ENCODE peak calls at places on chromosomes 2 and 18, in six cellular contexts. C is hippocampal formation; D is activated effector memory CD4-positive, alpha-beta T cell treated with Interleukin-2 at 50 U/mL for 16 hours; Z is effector memory CD8-positive, alpha-beta T cell; V is stromal cell of bone marrow; Q is RPMI7951. S is an unnamed sample.

GRCh38 chr2:240553956-240554480 is 3.8 kb downstream of the ANKMY1 start:
- DNase-seq in Q (no peak), V (no peak), Z (no peak), C (no peak), D (no peak), S (no peak)

GRCh38 chr18:8416212-8417019 is 192.8 kb upstream of the RAB12 start:
- DNase-seq in C (no peak), V (no peak), D (no peak), Z (no peak), Q (peak; percentile 48), S (no peak)

GRCh38 chr2:217732995-217733394 is 269.8 kb downstream of the TNS1 start:
- DNase-seq in Z (no peak), V (peak; percentile 50), C (no peak), D (no peak), Q (peak; percentile 45), S (no peak)

GRCh38 chr2:217142649-217143266 is 282.9 kb upstream of the TNP1 start:
- DNase-seq in Q (peak; percentile 37), D (no peak), Z (no peak), V (no peak), C (no peak), S (no peak)

GRCh38 chr18:36089001-36089400 is 21.6 kb upstream of the RPRD1A start:
- DNase-seq in V (no peak), C (no peak), D (no peak), Q (no peak), Z (no peak), S (no peak)

GRCh38 chr2:174344716-174345472 is 10.1 kb downstream of the SP9 start:
- DNase-seq in Z (no peak), Q (peak; percentile 41), C (no peak), V (no peak), D (no peak), S (no peak)

GRCh38 chr2:96359310-96359709 is 23.7 kb downstream of the NCAPH start:
- DNase-seq in Q (no peak), C (peak; percentile 75), D (peak; percentile 28), V (no peak), Z (peak; percentile 28), S (peak; percentile 36)

GRCh38 chr2:234951386-234952269 is at the start of gene SH3BP4:
- DNase-seq in V (no peak), Q (peak; percentile 83), Z (no peak), C (peak; percentile 85), D (no peak), S (no peak)

GRCh38 chr18:48297139-48297538 is 112.0 kb downstream of the ZBTB7C start:
- DNase-seq in Q (no peak), D (no peak), Z (no peak), C (no peak), V (no peak), S (no peak)

GRCh38 chr2:237471457-237472186 is 15.4 kb upstream of the MLPH start:
- DNase-seq in V (no peak), Q (peak; percentile 70), C (no peak), Z (peak; percentile 11), D (no peak), S (peak; percentile 13)

GRCh38 chr2:134070281-134070731 is 183.6 kb upstream of the MGAT5 start:
- DNase-seq in Q (peak; percentile 76), Z (no peak), V (peak; percentile 35), C (no peak), D (no peak), S (no peak)

GRCh38 chr18:60044290-60045006 is 144.7 kb downstream of the PMAIP1 start:
- DNase-seq in C (no peak), Q (peak; percentile 56), D (no peak), V (no peak), Z (no peak), S (no peak)

GRCh38 chr2:190354003-190354690 is 10.8 kb downstream of the INPP1 start:
- DNase-seq in Q (no peak), C (no peak), Z (no peak), V (no peak), D (no peak), S (no peak)

GRCh38 chr18:2856499-2856898 is 9.7 kb downstream of the EMILIN2 start:
- DNase-seq in C (no peak), V (no peak), Q (no peak), D (no peak), Z (no peak), S (peak; percentile 18)

GRCh38 chr18:79577451-79578395 is 101.9 kb upstream of the CTDP1 start:
- DNase-seq in D (no peak), Z (no peak), C (no peak), Q (peak; percentile 24), V (no peak), S (no peak)

GRCh38 chr2:29117636-29118303 is 2.6 kb downstream of the CLIP4 start:
- DNase-seq in Z (no peak), V (no peak), Q (peak; percentile 76), D (no peak), C (no peak), S (no peak)

GRCh38 chr2:84280873-84281272 is 178.2 kb downstream of the SUCLG1 start:
- DNase-seq in Z (no peak), V (no peak), D (no peak), Q (no peak), C (no peak), S (no peak)

GRCh38 chr2:86065512-86065911 is 40.2 kb downstream of the POLR1A start:
- DNase-seq in Z (no peak), C (no peak), V (no peak), Q (peak; percentile 92), D (no peak), S (no peak)

GRCh38 chr2:12352891-12353290 is 363.8 kb upstream of the TRIB2 start:
- DNase-seq in Z (no peak), C (no peak), D (no peak), V (no peak), Q (no peak), S (no peak)

GRCh38 chr2:127105656-127106456 is 1.1 kb downstream of the BIN1 start:
- DNase-seq in D (no peak), C (no peak), Q (peak; percentile 68), Z (no peak), V (no peak), S (no peak)

GRCh38 chr18:46374850-46375249 is 270.7 kb downstream of the HAUS1 start:
- DNase-seq in Z (no peak), C (no peak), Q (no peak), V (no peak), D (no peak), S (no peak)

GRCh38 chr2:42562474-42563144 is 5.8 kb upstream of the MTA3 start:
- DNase-seq in D (no peak), Z (no peak), Q (no peak), C (no peak), V (no peak), S (no peak)

GRCh38 chr2:50395510-50396300 is 636.2 kb downstream of the NRXN1 start:
- DNase-seq in V (no peak), Q (no peak), Z (no peak), C (no peak), D (no peak), S (no peak)

GRCh38 chr2:64331846-64332245 is 122.1 kb upstream of the LGALSL start:
- DNase-seq in D (no peak), Q (no peak), Z (no peak), C (no peak), V (no peak), S (no peak)

GRCh38 chr2:71802556-71802955 is 345.1 kb downstream of the CYP26B1 start:
- DNase-seq in Q (no peak), Z (no peak), D (no peak), C (no peak), V (no peak), S (no peak)

GRCh38 chr2:94964193-94964592 is 61.3 kb upstream of the MAL start:
- DNase-seq in D (no peak), V (no peak), Q (no peak), Z (no peak), C (no peak), S (no peak)

GRCh38 chr2:203122317-203122998 is 107.8 kb downstream of the NBEAL1 start:
- DNase-seq in D (no peak), Q (peak; percentile 9), V (no peak), Z (no peak), C (no peak), S (no peak)

GRCh38 chr2:67733517-67733916 is 329.3 kb downstream of the C1D start:
- DNase-seq in V (no peak), C (peak; percentile 3), Z (no peak), D (no peak), Q (peak; percentile 68), S (no peak)

GRCh38 chr2:529425-529824 is 147.8 kb downstream of the TMEM18 start:
- DNase-seq in Z (no peak), C (no peak), D (no peak), V (peak; percentile 5), Q (peak; percentile 26), S (no peak)

GRCh38 chr2:61750624-61751023 is 103.2 kb downstream of the FAM161A start:
- DNase-seq in Q (peak; percentile 24), D (no peak), Z (no peak), V (no peak), C (no peak), S (no peak)

GRCh38 chr18:34767601-34768027 is 57.5 kb downstream of the DTNA start:
- DNase-seq in Z (no peak), C (no peak), V (peak; percentile 72), D (no peak), Q (peak; percentile 21), S (no peak)

GRCh38 chr2:10223471-10223870 is 79.2 kb upstream of the HPCAL1 start:
- DNase-seq in C (no peak), Z (no peak), V (no peak), D (no peak), Q (no peak), S (no peak)

GRCh38 chr2:70936979-70937811 is 1.5 kb downstream of the ATP6V1B1 start:
- DNase-seq in V (no peak), Z (no peak), D (no peak), C (no peak), Q (no peak), S (no peak)

GRCh38 chr18:50866765-50867164 is 12.2 kb upstream of the ME2 start:
- DNase-seq in Q (no peak), C (no peak), Z (no peak), D (no peak), V (no peak), S (no peak)

GRCh38 chr2:173159794-173160463 is 84.3 kb downstream of the MAP3K20 start:
- DNase-seq in Z (no peak), V (peak; percentile 99), D (no peak), C (no peak), Q (peak; percentile 89), S (no peak)

GRCh38 chr2:223566398-223566797 is 35.8 kb downstream of the SCG2 start:
- DNase-seq in Z (no peak), C (no peak), D (no peak), Q (no peak), V (no peak), S (no peak)

GRCh38 chr2:184727813-184728212 is 129.5 kb downstream of the ZNF804A start:
- DNase-seq in Q (no peak), C (no peak), Z (no peak), D (no peak), V (no peak), S (no peak)

GRCh38 chr2:233053928-233054774 is 6.0 kb upstream of the INPP5D start:
- DNase-seq in D (peak; percentile 41), Z (peak; percentile 67), Q (peak; percentile 58), V (no peak), C (peak; percentile 49), S (peak; percentile 55)

S was measured in CD4-positive, CD25-positive, alpha-beta regulatory T cell.